ENCODE peak calls at places on chromosomes 1 and 21, in six cellular contexts. A is AG04449; W is A549; G is astrocyte of the spinal cord; E is CD4-positive, alpha-beta memory T cell; P is ovary. H is an unnamed sample.
A peak's percentile ranks its signal among the peaks of the same experiment; 100 is the strongest.

GRCh38 chr21:39029086-39029772 is 154.0 kb downstream of the PSMG1 start:
- DNase-seq in A (peak; percentile 45), W (no peak), G (peak; percentile 25), E (no peak), P (no peak), H (no peak)

GRCh38 chr1:159959451-159959850 is 5.4 kb upstream of the SLAMF9 start:
- DNase-seq in A (no peak), W (no peak), G (no peak), E (no peak), P (no peak), H (no peak)

GRCh38 chr1:70910013-70910412 is 137.6 kb downstream of the PTGER3 start:
- DNase-seq in A (no peak), W (no peak), G (no peak), E (no peak), P (no peak), H (peak; percentile 85)

GRCh38 chr21:37917612-37918011 is 1.4 kb upstream of the KCNJ6 start:
- DNase-seq in A (peak; percentile 16), W (peak; percentile 33), G (peak; percentile 7), E (no peak), P (no peak), H (no peak)

GRCh38 chr1:111852216-111852615 is 96.5 kb downstream of the DDX20 start:
- DNase-seq in A (no peak), W (no peak), G (no peak), E (no peak), P (no peak), H (no peak)

GRCh38 chr1:228782662-228783414 is 47.6 kb downstream of the RHOU start:
- DNase-seq in A (no peak), W (peak; percentile 68), G (no peak), E (no peak), P (no peak), H (no peak)

GRCh38 chr1:110057963-110058518 is 12.4 kb downstream of the ALX3 start:
- DNase-seq in A (no peak), W (no peak), G (no peak), E (no peak), P (no peak), H (no peak)

GRCh38 chr1:178869114-178869697 is 1.7 kb downstream of the ANGPTL1 start:
- DNase-seq in A (peak; percentile 14), W (no peak), G (peak; percentile 52), E (no peak), P (no peak), H (no peak)

GRCh38 chr21:17044696-17045095 is 468.1 kb upstream of the CXADR start:
- DNase-seq in A (no peak), W (no peak), G (no peak), E (no peak), P (no peak), H (no peak)

GRCh38 chr1:22855668-22856606 is 116.7 kb downstream of the LACTBL1 start:
- DNase-seq in A (no peak), W (no peak), G (no peak), E (no peak), P (no peak), H (no peak)

GRCh38 chr1:230158422-230159291 is 91.6 kb downstream of the GALNT2 start:
- DNase-seq in A (no peak), W (no peak), G (no peak), E (no peak), P (no peak), H (no peak)

DNA sequence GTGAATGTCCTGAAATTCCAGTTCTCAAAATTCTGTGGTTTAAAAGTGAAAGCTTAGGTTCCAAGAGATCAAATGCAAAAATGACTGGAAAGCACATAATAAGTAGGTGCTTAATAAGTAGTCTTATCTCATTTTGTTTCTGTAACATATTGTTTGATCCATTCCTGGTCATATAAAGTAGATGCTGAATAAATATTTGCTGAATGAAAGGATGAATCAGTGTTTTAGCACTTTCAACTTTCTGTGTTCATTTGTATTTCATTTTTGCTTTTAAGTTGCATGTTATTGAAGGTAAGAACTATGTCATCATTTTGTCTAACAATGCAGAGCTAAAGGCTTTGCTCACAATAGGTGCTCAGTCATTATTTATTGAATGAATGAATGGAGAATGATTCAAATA is 6.3 kb downstream of the MAST2 start:
- DNase-seq in A (no peak), W (no peak), G (no peak), E (no peak), P (no peak), H (no peak)
- H3K4me3 ChIP-seq in A (no peak overlapping the region), W (no peak overlapping the region), G (no peak overlapping the region), E (no peak overlapping the region), P (no peak overlapping the region), H (no peak overlapping the region)

GRCh38 chr1:244236101-244236500 is 185.0 kb downstream of the ZBTB18 start:
- DNase-seq in A (no peak), W (no peak), G (peak; percentile 23), E (no peak), P (no peak), H (no peak)

GRCh38 chr1:244231193-244231571 is 180.1 kb downstream of the ZBTB18 start:
- DNase-seq in A (no peak), W (no peak), G (peak; percentile 4), E (no peak), P (no peak), H (no peak)

GRCh38 chr1:244234009-244234643 is 183.0 kb downstream of the ZBTB18 start:
- DNase-seq in A (no peak), W (no peak), G (no peak), E (no peak), P (no peak), H (peak; percentile 28)

GRCh38 chr1:244230470-244230869 is 179.4 kb downstream of the ZBTB18 start:
- DNase-seq in A (no peak), W (no peak), G (no peak), E (no peak), P (no peak), H (no peak)

DNA sequence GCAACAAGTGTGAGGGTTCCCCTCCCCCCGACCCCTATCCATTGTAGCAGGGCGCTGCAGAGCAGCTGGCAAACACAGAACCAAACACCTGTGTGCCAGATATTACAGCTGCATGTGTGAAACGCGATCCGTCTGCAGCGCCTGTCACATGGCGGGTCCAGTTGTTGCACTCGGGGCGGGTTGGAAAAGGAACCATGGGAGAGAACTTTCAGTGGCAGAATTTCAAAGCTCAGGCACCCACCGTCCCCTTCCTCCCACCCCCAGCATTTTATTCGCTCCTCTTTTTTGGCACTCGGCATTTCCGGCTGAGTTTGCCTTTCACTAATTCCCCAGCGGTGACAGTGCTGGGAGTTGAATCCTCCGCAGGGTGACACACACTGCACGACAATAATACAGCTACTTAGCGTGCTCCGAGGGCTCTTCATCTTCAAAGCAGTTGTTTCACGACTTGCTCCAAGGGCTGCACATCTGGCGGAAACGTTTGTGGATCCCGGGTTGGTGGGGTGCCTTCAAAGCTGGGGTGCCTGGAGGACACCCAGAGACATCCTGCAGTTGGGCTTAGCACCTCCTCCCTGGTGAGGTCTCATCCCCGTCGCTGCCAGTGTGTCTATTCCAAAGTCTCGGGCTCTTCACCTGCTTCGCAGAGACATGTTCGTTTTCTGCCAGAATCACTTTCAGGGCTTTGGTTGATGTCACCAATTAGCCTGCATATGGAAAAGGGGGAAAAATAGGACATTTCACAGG is 180.7 kb downstream of the ZBTB18 start:
- DNase-seq in A (no peak), W (no peak), G (peak; percentile 20), E (no peak), P (peak; percentile 36), H (peak; percentile 73)
- H3K4me3 ChIP-seq in A (peak overlapping the region; percentile 39), W (peak overlapping the region; percentile 21), G (peak overlapping the region; percentile 22), E (no peak overlapping the region), P (no peak overlapping the region), H (peak overlapping the region; percentile 43)

GRCh38 chr1:205313681-205314308 is 7.8 kb downstream of the NUAK2 start:
- DNase-seq in A (no peak), W (peak; percentile 76), G (peak; percentile 80), E (peak; percentile 54), P (peak; percentile 82), H (no peak)

GRCh38 chr1:205316179-205316578 is 5.4 kb downstream of the NUAK2 start:
- DNase-seq in A (no peak), W (no peak), G (no peak), E (no peak), P (no peak), H (no peak)

GRCh38 chr1:205310981-205311704 is 10.4 kb downstream of the NUAK2 start:
- DNase-seq in A (no peak), W (no peak), G (no peak), E (no peak), P (no peak), H (no peak)

GRCh38 chr1:205314986-205315618 is 6.4 kb downstream of the NUAK2 start:
- DNase-seq in A (no peak), W (no peak), G (no peak), E (no peak), P (no peak), H (no peak)

GRCh38 chr1:205312866-205313680 is 8.5 kb downstream of the NUAK2 start:
- DNase-seq in A (no peak), W (no peak), G (no peak), E (no peak), P (no peak), H (no peak)
- H3K4me3 ChIP-seq in A (peak overlapping the region; percentile 37), W (peak overlapping the region; percentile 95), G (no peak overlapping the region), E (peak overlapping the region; percentile 17), P (no peak overlapping the region), H (no peak overlapping the region)

DNA sequence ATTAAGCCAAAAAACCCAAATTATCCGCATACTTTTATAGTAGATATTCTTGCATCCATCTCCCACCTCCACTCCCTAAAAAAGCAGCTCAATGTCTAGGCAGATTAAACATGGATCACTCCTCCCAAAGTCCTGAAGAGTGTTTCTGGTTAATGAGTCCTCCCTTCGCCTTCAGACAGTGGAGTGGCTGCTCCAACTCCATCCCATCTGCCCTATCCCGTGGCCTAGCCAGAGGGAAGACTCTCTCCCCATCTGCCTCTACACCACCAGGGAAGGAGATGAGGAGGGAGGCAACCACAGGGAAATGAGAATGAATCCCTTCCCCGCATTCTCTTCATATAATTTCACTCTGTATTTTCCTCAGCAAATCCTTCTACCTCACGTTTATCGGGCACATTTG is 103.8 kb downstream of the SLC45A1 start:
- DNase-seq in A (no peak), W (no peak), G (peak; percentile 13), E (no peak), P (no peak), H (no peak)
- H3K4me3 ChIP-seq in A (peak overlapping the region; percentile 74), W (no peak overlapping the region), G (peak overlapping the region; percentile 78), E (peak overlapping the region; percentile 42), P (peak overlapping the region; percentile 77), H (no peak overlapping the region)

H was measured in Jurkat, Clone E6-1.